ENCODE peak calls at places on chromosome 19, in five cellular contexts. B is body of pancreas, A is hepatocyte, G is psoas muscle, J is uterus. T is an unnamed sample. For H3K27me3, the result is how much of the 10 kb centered on the place peaks cover.

GRCh38 chr19:42115219-42115618 is 17.0 kb downstream of the POU2F2 start:
- DNase-seq in B (peak), J (no peak), G (no peak), A (no peak), T (no peak)

GRCh38 chr19:46714523-46715106 is 2.3 kb downstream of the PRKD2 start:
- DNase-seq in J (no peak), G (no peak), A (no peak), B (no peak), T (peak)

GRCh38 chr19:42064432-42064831 is 5.6 kb downstream of the GRIK5 start:
- DNase-seq in J (no peak), A (no peak), G (no peak), B (no peak), T (no peak)

GRCh38 chr19:46834984-46835383 is 15.7 kb downstream of the AP2S1 start:
- DNase-seq in B (no peak), A (no peak), J (no peak), G (no peak), T (no peak)

GRCh38 chr19:33473644-33474305 is 47.8 kb downstream of the PEPD start:
- DNase-seq in A (no peak), B (no peak), J (no peak), G (no peak), T (no peak)

GRCh38 chr19:33304760-33305647 is 2.7 kb upstream of the CEBPA start:
- DNase-seq in G (no peak), A (peak), J (no peak), B (peak), T (no peak)

GRCh38 chr19:19488875-19489690 is 26.3 kb downstream of the TSSK6 start:
- DNase-seq in B (peak), G (peak), A (peak), J (peak), T (peak)

GRCh38 chr19:28307460-28307859 is 905.5 kb downstream of the UQCRFS1 start:
- DNase-seq in A (no peak), G (no peak), J (no peak), B (no peak), T (no peak)

GRCh38 chr19:39093761-39094160 is 9.6 kb downstream of the ACP7 start:
- DNase-seq in B (no peak), G (no peak), J (no peak), A (no peak), T (no peak)

GRCh38 chr19:6239401-6239844 is 40.4 kb downstream of the MLLT1 start:
- DNase-seq in B (peak), J (no peak), A (no peak), G (peak), T (no peak)

GRCh38 chr19:6126335-6126974 is 9.0 kb upstream of the ACSBG2 start:
- DNase-seq in J (no peak), B (no peak), A (peak), G (no peak), T (no peak)

GRCh38 chr19:17296278-17296677 is 6.9 kb downstream of the ABHD8 start:
- DNase-seq in J (no peak), B (no peak), G (no peak), A (no peak), T (no peak)

GRCh38 chr19:49391581-49392399 is 3.7 kb downstream of the KASH5 start:
- DNase-seq in J (peak), A (peak), B (peak), G (peak), T (peak)

GRCh38 chr19:10461047-10461949 is 41.0 kb downstream of the PDE4A start:
- DNase-seq in A (peak), G (peak), B (peak), J (peak), T (peak)

GRCh38 chr19:17473041-17473440 is 2.7 kb downstream of the SLC27A1 start:
- DNase-seq in A (no peak), G (no peak), B (no peak), J (no peak), T (no peak)

GRCh38 chr19:33221641-33222040 is 4.0 kb downstream of the SLC7A10 start:
- DNase-seq in B (no peak), G (no peak), J (no peak), A (no peak), T (no peak)

GRCh38 chr19:15977193-15977592 is 28.4 kb downstream of the OR10H4 start:
- DNase-seq in J (no peak), G (no peak), B (no peak), A (no peak), T (no peak)

GRCh38 chr19:32661318-32661717 is 13.7 kb downstream of the ANKRD27 start:
- DNase-seq in A (no peak), B (no peak), G (peak), J (no peak), T (no peak)

GRCh38 chr19:17703823-17704463 is 15.3 kb upstream of the MAP1S start:
- DNase-seq in A (no peak), G (no peak), B (peak), J (no peak), T (peak)

GRCh38 chr19:17409990-17410389 is 4.6 kb upstream of the BST2 start:
- DNase-seq in G (no peak), J (peak), B (no peak), A (no peak), T (no peak)

GRCh38 chr19:11552666-11553372 is 6.2 kb downstream of the ELOF1 start:
- DNase-seq in J (no peak), G (no peak), B (no peak), A (no peak), T (no peak)

GRCh38 chr19:2636897-2637683 is 65.4 kb downstream of the GNG7 start:
- DNase-seq in J (peak), A (peak), B (peak), G (peak), T (peak)

GRCh38 chr19:35871611-35872010 is 3.2 kb downstream of the APLP1 start:
- DNase-seq in G (no peak), B (no peak), A (no peak), J (no peak), T (no peak)

GRCh38 chr19:37966211-37967072 is 59.4 kb downstream of the SIPA1L3 start:
- DNase-seq in B (no peak), J (no peak), A (no peak), G (no peak), T (no peak)

GRCh38 chr19:55695511-55696290 is 20.7 kb downstream of the EPN1 start:
- DNase-seq in G (no peak), A (no peak), J (no peak), B (no peak), T (no peak)

GRCh38 chr19:29687897-29688728 is 22.9 kb downstream of the PLEKHF1 start:
- DNase-seq in B (no peak), G (peak), J (no peak), A (no peak), T (no peak)

GRCh38 chr19:35349614-35350521 is 2.2 kb downstream of the FFAR1 start:
- DNase-seq in A (no peak), B (no peak), J (no peak), G (no peak), T (no peak)

GRCh38 chr19:18428837-18429674 is 8.9 kb downstream of the ISYNA1 start:
- DNase-seq in A (peak), B (peak), G (peak), J (peak), T (peak)

GRCh38 chr19:10640361-10640760 is 13.8 kb upstream of the ILF3 start:
- DNase-seq in J (no peak), B (no peak), A (no peak), G (no peak), T (no peak)

GRCh38 chr19:51690359-51691121 is 2.6 kb upstream of the SPACA6 start:
- DNase-seq in B (peak), A (peak), J (peak), G (peak), T (peak)

GRCh38 chr19:51691122-51692064 is 1.7 kb upstream of the SPACA6 start:
- DNase-seq in G (no peak), A (peak), B (no peak), J (no peak), T (no peak)

GRCh38 chr19:51689751-51690358 is 3.3 kb upstream of the SPACA6 start:
- DNase-seq in B (peak), J (peak), G (peak), A (peak), T (no peak)

GRCh38 chr19:51687791-51688664 is 5.1 kb upstream of the SPACA6 start:
- DNase-seq in J (peak), A (peak), G (peak), B (peak), T (no peak)

GRCh38 chr19:51688665-51689571 is 4.2 kb upstream of the SPACA6 start:
- DNase-seq in B (peak), J (peak), G (peak), A (peak), T (no peak)
- H3K27ac ChIP-seq in B (peak), J (peak), G (peak), A (peak), T (no peak)

DNA sequence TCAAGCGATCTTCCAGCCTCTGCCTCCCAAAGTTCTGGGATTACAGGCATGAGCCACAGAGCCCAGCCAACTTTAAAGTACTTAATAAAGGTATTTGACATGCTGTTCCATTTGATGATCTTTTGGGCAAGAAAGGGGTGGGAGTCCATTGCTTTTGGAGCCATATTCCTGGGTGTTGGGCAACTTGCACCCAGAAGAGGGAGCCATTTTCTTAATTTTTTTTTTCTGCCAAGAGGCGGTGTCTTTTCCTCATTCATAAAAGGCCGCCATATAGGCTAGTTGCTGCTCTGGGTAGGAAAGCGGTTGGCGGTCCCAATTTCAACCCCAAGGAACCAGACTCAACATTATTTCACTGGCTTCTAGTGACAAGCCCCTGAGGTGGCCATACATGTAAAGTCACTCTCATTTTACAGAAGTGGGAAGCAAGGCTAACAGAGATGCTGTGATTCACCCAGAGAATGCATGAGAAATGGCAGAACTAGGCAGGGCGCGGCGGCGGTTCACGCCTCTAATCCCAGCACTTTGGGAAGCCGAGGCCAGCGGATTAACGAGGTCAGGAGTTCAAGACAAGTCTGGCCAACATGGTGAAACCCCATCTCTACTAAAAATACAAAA is 139.6 kb downstream of the CACNA1A start:
- DNase-seq in J (no peak), A (no peak), G (no peak), B (no peak), T (no peak)
- TF ChIP-seq CTCF in J (no peak), A (peak), G (no peak), B (no peak), T (no peak)

GRCh38 chr19:54426291-54426918 is 11.1 kb downstream of the TTYH1 start:
- DNase-seq in G (no peak), B (no peak), J (no peak), A (no peak), T (no peak)

GRCh38 chr19:54424660-54425381 is 9.6 kb downstream of the TTYH1 start:
- DNase-seq in A (no peak), B (no peak), J (no peak), G (no peak), T (no peak)

GRCh38 chr19:54424201-54424600 is 8.9 kb downstream of the TTYH1 start:
- DNase-seq in G (no peak), A (no peak), J (no peak), B (no peak), T (no peak)

GRCh38 chr19:54427586-54427985 is 12.3 kb downstream of the TTYH1 start:
- DNase-seq in G (no peak), A (no peak), J (no peak), B (no peak), T (no peak)

DNA sequence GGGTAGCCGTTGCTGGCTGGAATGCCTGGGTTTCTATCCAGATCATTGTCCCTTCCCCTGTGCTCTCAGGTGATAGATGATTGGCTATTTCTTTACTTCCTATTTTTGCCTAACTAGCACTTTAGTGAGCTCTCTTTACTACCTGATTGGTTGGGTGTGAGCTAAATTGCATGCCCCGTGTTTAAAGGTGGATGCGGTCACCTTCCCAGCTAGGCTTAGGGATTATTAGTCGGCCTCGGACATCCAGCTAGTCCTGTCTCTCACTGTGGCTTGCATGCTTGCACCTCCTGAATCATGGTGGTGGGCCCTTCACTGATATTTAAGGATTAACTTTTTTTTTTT is 10.1 kb downstream of the TTYH1 start:
- DNase-seq in A (no peak), J (no peak), B (no peak), G (no peak), T (no peak)
- H3K27me3 ChIP-seq in A (under half), J (under half), B (under half), G (under half), T (under half)

DNA sequence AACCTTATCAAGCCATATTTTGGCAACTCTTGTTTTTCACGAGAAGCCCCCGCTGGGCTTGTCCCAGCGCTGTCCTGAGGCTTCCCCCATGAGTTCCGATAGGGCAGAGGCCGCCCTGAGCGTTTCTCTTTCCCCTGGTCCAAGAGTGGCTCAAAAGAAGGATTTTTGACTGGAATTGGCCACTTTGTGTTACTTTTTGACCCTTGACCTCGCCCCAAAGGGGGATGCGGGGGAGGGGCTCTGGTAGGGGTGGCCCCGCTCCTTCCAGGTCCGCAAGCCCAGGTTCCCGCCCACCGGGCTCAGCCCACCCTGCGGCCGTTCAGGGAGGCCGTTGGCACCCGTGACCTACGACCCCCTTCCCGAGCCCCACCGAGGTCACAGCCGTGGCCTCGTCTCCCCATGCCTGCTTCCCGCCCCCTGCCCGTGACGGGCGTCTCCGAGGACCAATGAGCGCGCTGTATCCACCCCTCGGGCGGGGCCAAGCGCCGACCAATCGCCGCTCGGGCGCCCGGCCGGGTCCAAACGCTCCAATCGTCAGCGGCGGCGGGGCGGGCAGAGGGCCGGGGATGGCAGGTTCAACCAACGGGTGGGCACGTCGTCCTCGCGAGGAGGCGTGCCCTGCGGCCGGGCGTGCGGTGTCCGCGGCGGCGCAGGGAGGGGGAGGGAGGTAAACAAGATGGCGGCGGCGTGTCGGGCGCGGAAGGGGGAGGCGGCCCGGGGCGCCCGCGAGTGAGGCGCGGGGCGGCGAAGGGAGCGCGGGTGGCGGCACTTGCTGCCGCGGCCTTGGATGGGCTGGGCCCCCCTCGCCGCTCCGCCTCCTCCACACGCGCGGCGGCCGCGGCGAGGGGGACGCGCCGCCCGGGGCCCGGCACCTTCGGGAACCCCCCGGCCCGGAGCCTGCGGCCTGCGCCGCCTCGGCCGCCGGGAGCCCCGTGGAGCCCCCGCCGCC is at the start of gene STK11:
- DNase-seq in G (peak), A (peak), B (peak), J (peak), T (peak)
- H3K27ac ChIP-seq in G (peak), A (peak), B (peak), J (peak), T (peak)

DNA sequence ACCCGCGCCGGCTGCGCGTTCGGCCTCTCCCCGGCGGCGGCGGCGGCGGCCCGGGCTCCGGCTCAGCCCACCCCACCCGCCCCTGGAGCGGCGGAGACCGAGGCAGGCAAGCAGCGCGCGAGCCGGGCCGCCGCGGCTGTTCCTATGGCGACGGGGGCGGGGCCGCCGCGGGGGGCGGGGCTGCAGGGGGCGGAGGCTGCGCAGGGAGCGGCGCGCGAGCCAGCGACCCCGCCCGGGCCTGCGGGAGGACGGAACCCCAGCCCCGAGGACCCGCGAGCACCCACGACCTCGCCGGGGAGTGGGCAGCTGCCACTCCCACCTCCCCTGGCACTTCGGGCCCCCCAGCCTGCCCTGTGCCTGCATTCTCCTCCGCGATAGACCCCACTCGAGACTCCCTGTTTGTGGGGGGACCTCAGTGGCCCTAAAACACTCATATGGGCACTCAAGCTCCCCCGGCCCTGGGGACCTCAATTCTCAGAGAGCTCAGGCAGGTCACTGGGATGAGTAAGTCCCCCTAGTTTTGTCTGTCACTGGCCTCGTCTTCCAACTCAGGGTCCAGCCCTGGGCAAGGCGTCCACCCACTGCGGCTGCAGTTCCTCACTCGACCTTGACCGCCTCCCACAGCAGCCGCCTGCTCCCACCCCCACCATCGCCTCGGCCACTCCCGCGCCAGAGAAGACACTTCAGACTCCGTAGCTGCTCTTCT is at the start of gene CTXN1:
- DNase-seq in G (peak), J (peak), A (peak), B (peak), T (peak)
- TF ChIP-seq CTCF in G (no peak), J (no peak), A (no peak), B (peak), T (no peak)

GRCh38 chr19:4300589-4300988 is 1.6 kb downstream of the TMIGD2 start:
- DNase-seq in B (no peak), G (no peak), A (no peak), J (no peak), T (no peak)
- H3K27me3 ChIP-seq in B (under half), G (under half), A (under half), J (under half), T (under half)

T was measured in CD4-positive, alpha-beta T cell.